ENCODE peak calls at places on chromosomes 2 and 18, in four cellular contexts. P is IMR-90, E is A549, N is testis. Q is an unnamed sample.

GRCh38 chr2:195622966-195623365 is 34.1 kb upstream of the SLC39A10 start:
- DNase-seq in P (peak; percentile 12), E (peak; percentile 54), N (no peak), Q (no peak)

GRCh38 chr2:25361261-25362048 is 19.7 kb upstream of the DNMT3A start:
- DNase-seq in P (no peak), E (no peak), N (no peak), Q (no peak)

GRCh38 chr18:48979944-48980890 is 29.5 kb upstream of the SMAD7 start:
- DNase-seq in P (peak; percentile 65), E (no peak), N (no peak), Q (no peak)

GRCh38 chr2:75705921-75706320 is 4.8 kb downstream of the GCFC2 start:
- DNase-seq in P (peak; percentile 27), E (no peak), N (no peak), Q (no peak)

GRCh38 chr2:192669505-192670082 is 474.9 kb upstream of the TMEFF2 start:
- DNase-seq in P (no peak), E (peak; percentile 6), N (no peak), Q (no peak)

GRCh38 chr18:449374-449773 is 51.1 kb downstream of the COLEC12 start:
- DNase-seq in P (no peak), E (no peak), N (no peak), Q (no peak)

GRCh38 chr2:63888490-63889402 is 47.0 kb downstream of the UGP2 start:
- DNase-seq in P (peak; percentile 48), E (peak; percentile 65), N (peak; percentile 58), Q (no peak)

GRCh38 chr2:187081409-187081808 is 232.4 kb upstream of the ZSWIM2 start:
- DNase-seq in P (no peak), E (no peak), N (no peak), Q (no peak)

GRCh38 chr2:88024509-88024908 is 8.2 kb upstream of the RNU2-63P start:
- DNase-seq in P (no peak), E (no peak), N (no peak), Q (no peak)

GRCh38 chr18:78145096-78145495 is 834.5 kb upstream of the SALL3 start:
- DNase-seq in P (no peak), E (no peak), N (no peak), Q (no peak)

DNA sequence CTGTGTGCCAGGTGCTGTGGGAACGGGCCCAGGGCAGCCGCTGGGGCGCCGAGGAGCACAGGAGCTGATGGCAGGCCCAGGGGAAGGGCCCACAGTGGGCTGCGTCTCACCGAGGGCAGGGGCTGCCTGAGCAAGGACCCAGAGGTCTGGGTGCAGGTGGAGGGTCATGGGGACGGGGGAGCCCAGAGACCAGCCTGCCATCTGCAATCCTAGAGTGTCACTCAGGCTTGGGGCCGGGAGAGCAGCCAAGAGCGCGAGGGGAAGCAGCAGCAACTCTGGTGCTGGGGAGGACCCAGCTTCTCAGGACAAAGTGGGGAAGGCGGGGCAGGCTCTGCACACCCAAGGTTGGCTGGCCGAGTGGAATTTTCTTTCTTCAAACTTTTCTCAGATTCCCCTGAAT is 207.4 kb downstream of the HDAC4 start:
- DNase-seq in P (no peak), E (no peak), N (no peak), Q (peak; percentile 14)
- TF ChIP-seq POLR2A in P (no peak), E (no peak), N (no peak), Q (no peak)

GRCh38 chr2:218228366-218229092 is 11.5 kb downstream of the ARPC2 start:
- DNase-seq in P (peak; percentile 25), E (peak; percentile 20), N (no peak), Q (no peak)

GRCh38 chr2:218229239-218229638 is 12.2 kb downstream of the ARPC2 start:
- DNase-seq in P (peak; percentile 87), E (peak; percentile 23), N (no peak), Q (no peak)

GRCh38 chr2:218229851-218230250 is 12.9 kb downstream of the ARPC2 start:
- DNase-seq in P (no peak), E (no peak), N (no peak), Q (no peak)

GRCh38 chr2:218233543-218233942 is 16.6 kb downstream of the ARPC2 start:
- DNase-seq in P (no peak), E (no peak), N (no peak), Q (no peak)

GRCh38 chr2:218230882-218231281 is 13.9 kb downstream of the ARPC2 start:
- DNase-seq in P (peak; percentile 42), E (peak; percentile 66), N (no peak), Q (no peak)
- TF ChIP-seq CTCF in P (no peak), E (no peak), N (no peak), Q (no peak)

DNA sequence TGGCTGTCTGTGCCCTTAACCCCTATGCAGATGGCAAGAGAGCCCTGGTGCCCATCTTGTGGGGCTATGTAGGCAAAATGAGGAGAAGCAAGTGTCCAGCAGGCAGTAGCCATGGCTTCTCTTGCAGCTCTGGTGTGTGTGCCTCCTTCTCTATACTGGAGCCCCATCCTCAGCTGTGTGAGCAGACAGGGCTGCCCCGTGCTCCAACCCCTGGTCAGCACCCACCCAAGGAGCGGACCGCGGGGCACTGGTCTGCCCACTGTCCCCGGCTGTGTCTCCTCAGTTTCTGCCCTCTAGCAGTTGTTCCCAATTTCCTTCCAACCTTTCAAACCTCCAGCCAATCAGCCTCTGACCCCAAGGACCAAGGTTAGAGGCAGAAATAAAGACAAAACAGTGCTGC is 134.9 kb upstream of the GLI2 start:
- DNase-seq in P (no peak), E (no peak), N (no peak), Q (peak; percentile 3)
- H3K4me1 ChIP-seq in P (peaks cover 15% of the 10 kb centered on the region), E (no peaks in the 10 kb centered on the region), N (peaks cover 14% of the 10 kb centered on the region), Q (peaks cover 19% of the 10 kb centered on the region)

DNA sequence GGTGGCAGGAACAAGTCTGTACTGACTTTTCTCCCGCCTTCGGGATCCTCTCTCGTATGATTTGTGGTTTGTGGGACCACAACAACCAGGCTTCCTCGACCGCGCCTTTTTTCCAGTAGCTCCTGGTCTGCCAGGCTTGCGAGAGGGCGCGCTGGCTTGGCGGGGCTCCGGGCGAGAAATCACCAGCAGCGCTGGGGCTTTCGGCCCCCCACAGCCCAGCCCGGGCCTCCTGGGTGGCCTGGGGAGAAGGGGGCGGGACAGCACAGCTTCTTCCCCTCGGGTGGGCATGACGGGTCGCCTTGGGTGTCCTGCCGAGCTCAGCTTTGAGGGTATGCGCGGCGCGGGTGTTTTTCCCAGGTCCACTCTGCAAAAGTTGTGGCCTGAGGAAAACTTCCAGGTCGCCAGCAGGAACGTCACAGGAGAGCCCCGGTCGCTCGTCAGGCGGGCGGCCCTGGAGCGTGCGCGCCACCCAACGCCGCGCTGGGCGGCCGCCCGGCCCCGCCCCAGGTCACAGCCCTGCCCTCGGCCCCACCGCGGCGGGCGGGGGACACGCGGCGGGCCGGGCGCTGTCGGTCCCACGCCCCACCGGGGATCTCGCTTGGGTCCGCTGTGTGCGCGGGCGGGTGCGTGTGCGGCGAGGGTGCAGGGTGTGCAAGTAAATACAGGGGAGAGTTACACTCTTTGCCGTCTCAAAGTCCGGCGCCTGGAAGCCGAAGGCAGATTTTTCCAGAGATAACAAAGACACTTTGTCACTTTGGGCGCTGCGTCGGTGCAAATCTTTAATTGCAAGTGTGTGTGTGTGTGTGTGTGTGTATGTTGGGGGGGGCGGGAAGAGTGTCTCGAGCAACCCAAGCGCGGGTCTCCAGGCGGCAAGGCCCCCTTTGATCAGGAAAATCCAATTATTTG is 728 bp upstream of the SP5 start:
- DNase-seq in P (no peak), E (peak; percentile 6), N (peak; percentile 61), Q (peak; percentile 82)
- TF ChIP-seq POLR2A in P (no peak), E (no peak), N (no peak), Q (peak; percentile 54)

GRCh38 chr18:39571511-39571910 is 2005.9 kb upstream of the CELF4 start:
- DNase-seq in P (peak; percentile 19), E (peak; percentile 9), N (no peak), Q (no peak)
- TF ChIP-seq CTCF in P (peak; percentile 38), E (peak; percentile 24), N (no peak), Q (peak; percentile 55)

GRCh38 chr18:29077344-29077743 is 900.4 kb upstream of the CDH2 start:
- DNase-seq in P (no peak), E (no peak), N (no peak), Q (no peak)
- H3K4me1 ChIP-seq in P (no peaks in the 10 kb centered on the region), E (no peaks in the 10 kb centered on the region), N (no peaks in the 10 kb centered on the region), Q (no peaks in the 10 kb centered on the region)

GRCh38 chr18:54961016-54961423 is 1.8 kb upstream of the CCDC68 start:
- DNase-seq in P (peak; percentile 88), E (no peak), N (no peak), Q (no peak)

GRCh38 chr18:54957295-54957694 is 2.0 kb downstream of the CCDC68 start:
- DNase-seq in P (no peak), E (no peak), N (peak; percentile 73), Q (no peak)

GRCh38 chr18:54960197-54960596 is 936 bp upstream of the CCDC68 start:
- DNase-seq in P (no peak), E (no peak), N (no peak), Q (no peak)

GRCh38 chr18:54957987-54958386 is 1.3 kb downstream of the CCDC68 start:
- DNase-seq in P (peak; percentile 27), E (peak; percentile 55), N (peak; percentile 67), Q (no peak)

GRCh38 chr18:54958711-54959625 is at the start of gene CCDC68:
- DNase-seq in P (no peak), E (peak; percentile 48), N (peak; percentile 62), Q (peak; percentile 85)
- TF ChIP-seq POLR2A in P (no peak), E (no peak), N (no peak), Q (peak; percentile 73)

Q was measured in right lobe of liver.